ENCODE peak calls at places on chromosomes 12 and 14, in six cellular contexts. P is dorsolateral prefrontal cortex; K is CD8-positive, alpha-beta T cell; N is progenitor cell of endocrine pancreas; S is lower lobe of right lung; D is cardiac fibroblast. A is an unnamed sample.

GRCh38 chr12:56930241-56930640 is 4.0 kb downstream of the SDR9C7 start:
- DNase-seq in P (no peak), N (no peak), K (no peak), D (no peak), S (no peak), A (no peak)

GRCh38 chr12:108308432-108308831 is 30.7 kb downstream of the CMKLR1 start:
- DNase-seq in N (no peak), P (no peak), K (no peak), D (no peak), S (no peak), A (no peak)

GRCh38 chr12:123250471-123251383 is 17.5 kb downstream of the MTRFR start:
- DNase-seq in P (no peak), S (peak), K (no peak), N (no peak), D (no peak), A (no peak)

GRCh38 chr14:28656704-28657255 is 109.8 kb upstream of the FOXG1 start:
- DNase-seq in D (no peak), N (no peak), P (no peak), S (no peak), K (no peak), A (no peak)

GRCh38 chr14:100899841-100900771 is 3.4 kb downstream of the RTL1 start:
- DNase-seq in P (peak), N (no peak), K (no peak), S (peak), D (no peak), A (no peak)

GRCh38 chr14:73764881-73765280 is 50.7 kb upstream of the PNMA1 start:
- DNase-seq in P (peak), K (no peak), S (peak), N (no peak), D (peak), A (no peak)

GRCh38 chr14:77037886-77038511 is 9.5 kb upstream of the IRF2BPL start:
- DNase-seq in D (no peak), K (peak), N (no peak), S (peak), P (no peak), A (no peak)

GRCh38 chr12:63151898-63152700 is 1.1 kb upstream of the AVPR1A start:
- DNase-seq in P (no peak), D (peak), K (no peak), S (no peak), N (peak), A (peak)

GRCh38 chr14:79044894-79045624 is 874.9 kb downstream of the NRXN3 start:
- DNase-seq in K (no peak), N (no peak), S (no peak), P (no peak), D (peak), A (no peak)

GRCh38 chr14:67525389-67525788 is 7.7 kb upstream of the PLEKHH1 start:
- DNase-seq in D (no peak), P (no peak), S (no peak), N (no peak), K (no peak), A (no peak)

GRCh38 chr12:68532204-68532886 is 78.4 kb upstream of the RAP1B start:
- DNase-seq in D (peak), N (no peak), S (no peak), P (no peak), K (no peak), A (no peak)

GRCh38 chr12:46164186-46164585 is 104.7 kb downstream of the SLC38A1 start:
- DNase-seq in D (no peak), N (no peak), S (no peak), K (no peak), P (no peak), A (no peak)

GRCh38 chr14:58862421-58862820 is 224.7 kb downstream of the DACT1 start:
- DNase-seq in P (no peak), K (no peak), S (no peak), N (no peak), D (no peak), A (no peak)

GRCh38 chr12:50753232-50753769 is 10.6 kb upstream of the ATF1 start:
- DNase-seq in S (no peak), D (no peak), P (no peak), K (no peak), N (no peak), A (no peak)

GRCh38 chr14:50520947-50521815 is 11.2 kb downstream of the MAP4K5 start:
- DNase-seq in P (no peak), S (no peak), N (no peak), K (peak), D (peak), A (peak)

GRCh38 chr14:26206640-26207039 is 391.2 kb downstream of the NOVA1 start:
- DNase-seq in N (no peak), P (no peak), S (no peak), K (no peak), D (no peak), A (no peak)
- TF ChIP-seq CTCF in N (no peak), P (no peak), S (no peak), K (no peak), D (no peak), A (no peak)

GRCh38 chr12:17215754-17216153 is 609.8 kb upstream of the LMO3 start:
- DNase-seq in N (no peak), K (no peak), P (no peak), D (no peak), S (no peak), A (no peak)
- TF ChIP-seq CTCF in N (peak), K (no peak), P (peak), D (no peak), S (no peak), A (no peak)

GRCh38 chr14:92328664-92329255 is 5.8 kb downstream of the SLC24A4 start:
- DNase-seq in P (no peak), K (no peak), D (no peak), S (no peak), N (no peak), A (no peak)
- TF ChIP-seq CTCF in P (no peak), K (no peak), D (no peak), S (no peak), N (no peak), A (no peak)

GRCh38 chr12:102769323-102769916 is 147.6 kb downstream of the PAH start:
- DNase-seq in P (peak), S (no peak), D (peak), K (no peak), N (peak), A (peak)
- TF ChIP-seq CTCF in P (peak), S (peak), D (peak), K (no peak), N (peak), A (peak)

GRCh38 chr14:57069702-57070101 is 199.0 kb downstream of the EXOC5 start:
- DNase-seq in S (no peak), P (no peak), N (no peak), K (no peak), D (no peak), A (no peak)

GRCh38 chr14:57068511-57068910 is 200.2 kb downstream of the EXOC5 start:
- DNase-seq in N (no peak), D (no peak), S (no peak), K (no peak), P (no peak), A (no peak)

GRCh38 chr14:57066463-57066862 is 202.2 kb downstream of the EXOC5 start:
- DNase-seq in P (no peak), N (no peak), K (no peak), D (no peak), S (no peak), A (no peak)

GRCh38 chr14:57071639-57072038 is 197.1 kb downstream of the EXOC5 start:
- DNase-seq in D (no peak), S (no peak), K (no peak), P (no peak), N (no peak), A (no peak)

GRCh38 chr14:57066887-57067513 is 201.7 kb downstream of the EXOC5 start:
- DNase-seq in N (peak), S (peak), K (no peak), P (peak), D (peak), A (peak)
- TF ChIP-seq CTCF in N (peak), S (peak), K (no peak), P (peak), D (peak), A (peak)

A was measured in GM10248.